ENCODE peak calls at places on chromosomes 16 and 17, in nine cellular contexts. One of them, this sample, is unnamed.

GRCh38 chr17:69462010-69462409 is 47.5 kb downstream of the MAP2K6 start:
- DNase-seq in effector CD4-positive, alpha-beta T cell: no peak
- DNase-seq in pancreas: no peak
- DNase-seq in 8988T: no peak
- DNase-seq in naive thymus-derived CD4-positive, alpha-beta T cell: no peak
- DNase-seq in T-helper 1 cell: no peak
- DNase-seq in WTC11: no peak
- DNase-seq in stimulated activated CD8-positive, alpha-beta memory T cell treated with anti-CD3 and anti-CD28 coated beads, Interleukin-2, amount 100 ng/mL, for 1 hour: no peak
- DNase-seq in fibroblast of pulmonary artery: no peak
- DNase-seq in this sample: no peak

GRCh38 chr17:71486171-71486740 is 634.6 kb upstream of the SOX9 start:
- DNase-seq in effector CD4-positive, alpha-beta T cell: no peak
- DNase-seq in naive thymus-derived CD4-positive, alpha-beta T cell: no peak
- DNase-seq in 8988T: no peak
- DNase-seq in fibroblast of pulmonary artery: peak
- DNase-seq in T-helper 1 cell: no peak
- DNase-seq in WTC11: no peak
- DNase-seq in pancreas: no peak
- DNase-seq in stimulated activated CD8-positive, alpha-beta memory T cell treated with anti-CD3 and anti-CD28 coated beads, Interleukin-2, amount 100 ng/mL, for 1 hour: no peak
- DNase-seq in this sample: no peak

GRCh38 chr16:10490141-10490540 is 90.3 kb downstream of the EMP2 start:
- DNase-seq in fibroblast of pulmonary artery: no peak
- DNase-seq in naive thymus-derived CD4-positive, alpha-beta T cell: no peak
- DNase-seq in effector CD4-positive, alpha-beta T cell: no peak
- DNase-seq in stimulated activated CD8-positive, alpha-beta memory T cell treated with anti-CD3 and anti-CD28 coated beads, Interleukin-2, amount 100 ng/mL, for 1 hour: no peak
- DNase-seq in pancreas: no peak
- DNase-seq in 8988T: no peak
- DNase-seq in WTC11: no peak
- DNase-seq in T-helper 1 cell: no peak
- DNase-seq in this sample: no peak

GRCh38 chr16:57503366-57503765 is 17.1 kb upstream of the DOK4 start:
- DNase-seq in T-helper 1 cell: no peak
- DNase-seq in WTC11: no peak
- DNase-seq in pancreas: no peak
- DNase-seq in stimulated activated CD8-positive, alpha-beta memory T cell treated with anti-CD3 and anti-CD28 coated beads, Interleukin-2, amount 100 ng/mL, for 1 hour: no peak
- DNase-seq in 8988T: no peak
- DNase-seq in naive thymus-derived CD4-positive, alpha-beta T cell: no peak
- DNase-seq in effector CD4-positive, alpha-beta T cell: no peak
- DNase-seq in fibroblast of pulmonary artery: peak
- DNase-seq in this sample: no peak

GRCh38 chr16:30524575-30525571 is 1.5 kb downstream of the ZNF768 start:
- DNase-seq in naive thymus-derived CD4-positive, alpha-beta T cell: no peak
- DNase-seq in WTC11: no peak
- DNase-seq in T-helper 1 cell: no peak
- DNase-seq in stimulated activated CD8-positive, alpha-beta memory T cell treated with anti-CD3 and anti-CD28 coated beads, Interleukin-2, amount 100 ng/mL, for 1 hour: no peak
- DNase-seq in pancreas: no peak
- DNase-seq in 8988T: no peak
- DNase-seq in effector CD4-positive, alpha-beta T cell: no peak
- DNase-seq in fibroblast of pulmonary artery: no peak
- DNase-seq in this sample: no peak

GRCh38 chr17:5131146-5131715 is 15.4 kb downstream of the USP6 start:
- DNase-seq in stimulated activated CD8-positive, alpha-beta memory T cell treated with anti-CD3 and anti-CD28 coated beads, Interleukin-2, amount 100 ng/mL, for 1 hour: no peak
- DNase-seq in pancreas: no peak
- DNase-seq in WTC11: no peak
- DNase-seq in T-helper 1 cell: no peak
- DNase-seq in effector CD4-positive, alpha-beta T cell: no peak
- DNase-seq in fibroblast of pulmonary artery: no peak
- DNase-seq in naive thymus-derived CD4-positive, alpha-beta T cell: no peak
- DNase-seq in 8988T: no peak
- DNase-seq in this sample: no peak

GRCh38 chr17:76805319-76805718 is 62.9 kb upstream of the MGAT5B start:
- DNase-seq in T-helper 1 cell: no peak
- DNase-seq in 8988T: no peak
- DNase-seq in pancreas: no peak
- DNase-seq in effector CD4-positive, alpha-beta T cell: no peak
- DNase-seq in naive thymus-derived CD4-positive, alpha-beta T cell: no peak
- DNase-seq in stimulated activated CD8-positive, alpha-beta memory T cell treated with anti-CD3 and anti-CD28 coated beads, Interleukin-2, amount 100 ng/mL, for 1 hour: no peak
- DNase-seq in fibroblast of pulmonary artery: peak
- DNase-seq in WTC11: no peak
- DNase-seq in this sample: no peak

GRCh38 chr16:12319464-12320030 is 343.0 kb downstream of the SNX29 start:
- DNase-seq in pancreas: no peak
- DNase-seq in 8988T: no peak
- DNase-seq in naive thymus-derived CD4-positive, alpha-beta T cell: no peak
- DNase-seq in T-helper 1 cell: no peak
- DNase-seq in WTC11: no peak
- DNase-seq in fibroblast of pulmonary artery: no peak
- DNase-seq in stimulated activated CD8-positive, alpha-beta memory T cell treated with anti-CD3 and anti-CD28 coated beads, Interleukin-2, amount 100 ng/mL, for 1 hour: no peak
- DNase-seq in effector CD4-positive, alpha-beta T cell: no peak
- DNase-seq in this sample: no peak

This sample was measured in kidney epithelial cell.